ENCODE peak calls at places on chromosomes 3 and 15, in nine cellular contexts. One of them, this sample, is unnamed.

GRCh38 chr3:14988988-14989394 is 41.6 kb downstream of the NR2C2 start:
- DNase-seq in SW480: peak
- DNase-seq in Calu3: no peak
- DNase-seq in activated gamma-delta T cell treated with anti-CD3 and anti-CD28 coated beads, Interleukin-2, amount 50 U/mL, for 16 hours: no peak
- DNase-seq in stimulated activated CD8-positive, alpha-beta memory T cell treated with anti-CD3 and anti-CD28 coated beads, Interleukin-12 subunit alpha, Interleukin-12 subunit beta, amount 100 ng/mL, for 4 hours: no peak
- DNase-seq in substantia nigra: no peak
- DNase-seq in NCI-H1930: no peak
- DNase-seq in 8988T: peak
- DNase-seq in activated T-helper 1 cell treated with anti-CD3 and anti-CD28 coated beads, Interleukin-12 subunit alpha, Interleukin-12 subunit beta, Interleukin-2, Interleukin-4 antibody, amounts not matched to agents 30 ng/mL and 10 ng/mL and 1 ng/mL, durations not matched to agents 14 hours and 24 hours and 36 hours: peak
- DNase-seq in this sample: no peak

GRCh38 chr15:51144021-51144532 is 49.4 kb upstream of the TNFAIP8L3 start:
- DNase-seq in Calu3: no peak
- DNase-seq in substantia nigra: no peak
- DNase-seq in activated T-helper 1 cell treated with anti-CD3 and anti-CD28 coated beads, Interleukin-12 subunit alpha, Interleukin-12 subunit beta, Interleukin-2, Interleukin-4 antibody, amounts not matched to agents 30 ng/mL and 10 ng/mL and 1 ng/mL, durations not matched to agents 14 hours and 24 hours and 36 hours: no peak
- DNase-seq in NCI-H1930: no peak
- DNase-seq in 8988T: no peak
- DNase-seq in stimulated activated CD8-positive, alpha-beta memory T cell treated with anti-CD3 and anti-CD28 coated beads, Interleukin-12 subunit alpha, Interleukin-12 subunit beta, amount 100 ng/mL, for 4 hours: no peak
- DNase-seq in activated gamma-delta T cell treated with anti-CD3 and anti-CD28 coated beads, Interleukin-2, amount 50 U/mL, for 16 hours: no peak
- DNase-seq in SW480: no peak
- DNase-seq in this sample: no peak

GRCh38 chr3:32733631-32734229 is 48.7 kb downstream of the CNOT10 start:
- DNase-seq in activated T-helper 1 cell treated with anti-CD3 and anti-CD28 coated beads, Interleukin-12 subunit alpha, Interleukin-12 subunit beta, Interleukin-2, Interleukin-4 antibody, amounts not matched to agents 30 ng/mL and 10 ng/mL and 1 ng/mL, durations not matched to agents 14 hours and 24 hours and 36 hours: no peak
- DNase-seq in Calu3: no peak
- DNase-seq in stimulated activated CD8-positive, alpha-beta memory T cell treated with anti-CD3 and anti-CD28 coated beads, Interleukin-12 subunit alpha, Interleukin-12 subunit beta, amount 100 ng/mL, for 4 hours: no peak
- DNase-seq in substantia nigra: no peak
- DNase-seq in SW480: peak
- DNase-seq in NCI-H1930: no peak
- DNase-seq in 8988T: peak
- DNase-seq in activated gamma-delta T cell treated with anti-CD3 and anti-CD28 coated beads, Interleukin-2, amount 50 U/mL, for 16 hours: no peak
- DNase-seq in this sample: no peak

GRCh38 chr3:196164576-196164975 is 46.6 kb downstream of the ZDHHC19 start:
- DNase-seq in SW480: no peak
- DNase-seq in substantia nigra: no peak
- DNase-seq in Calu3: no peak
- DNase-seq in 8988T: no peak
- DNase-seq in activated gamma-delta T cell treated with anti-CD3 and anti-CD28 coated beads, Interleukin-2, amount 50 U/mL, for 16 hours: no peak
- DNase-seq in NCI-H1930: no peak
- DNase-seq in activated T-helper 1 cell treated with anti-CD3 and anti-CD28 coated beads, Interleukin-12 subunit alpha, Interleukin-12 subunit beta, Interleukin-2, Interleukin-4 antibody, amounts not matched to agents 30 ng/mL and 10 ng/mL and 1 ng/mL, durations not matched to agents 14 hours and 24 hours and 36 hours: no peak
- DNase-seq in stimulated activated CD8-positive, alpha-beta memory T cell treated with anti-CD3 and anti-CD28 coated beads, Interleukin-12 subunit alpha, Interleukin-12 subunit beta, amount 100 ng/mL, for 4 hours: no peak
- DNase-seq in this sample: no peak

GRCh38 chr15:28961391-28961790 is 75.6 kb downstream of the APBA2 start:
- DNase-seq in activated gamma-delta T cell treated with anti-CD3 and anti-CD28 coated beads, Interleukin-2, amount 50 U/mL, for 16 hours: no peak
- DNase-seq in Calu3: no peak
- DNase-seq in NCI-H1930: no peak
- DNase-seq in stimulated activated CD8-positive, alpha-beta memory T cell treated with anti-CD3 and anti-CD28 coated beads, Interleukin-12 subunit alpha, Interleukin-12 subunit beta, amount 100 ng/mL, for 4 hours: no peak
- DNase-seq in substantia nigra: no peak
- DNase-seq in 8988T: no peak
- DNase-seq in activated T-helper 1 cell treated with anti-CD3 and anti-CD28 coated beads, Interleukin-12 subunit alpha, Interleukin-12 subunit beta, Interleukin-2, Interleukin-4 antibody, amounts not matched to agents 30 ng/mL and 10 ng/mL and 1 ng/mL, durations not matched to agents 14 hours and 24 hours and 36 hours: no peak
- DNase-seq in SW480: no peak
- DNase-seq in this sample: no peak

GRCh38 chr3:36932979-36933378 is 11.9 kb downstream of the TRANK1 start:
- DNase-seq in Calu3: no peak
- DNase-seq in NCI-H1930: no peak
- DNase-seq in stimulated activated CD8-positive, alpha-beta memory T cell treated with anti-CD3 and anti-CD28 coated beads, Interleukin-12 subunit alpha, Interleukin-12 subunit beta, amount 100 ng/mL, for 4 hours: no peak
- DNase-seq in activated T-helper 1 cell treated with anti-CD3 and anti-CD28 coated beads, Interleukin-12 subunit alpha, Interleukin-12 subunit beta, Interleukin-2, Interleukin-4 antibody, amounts not matched to agents 30 ng/mL and 10 ng/mL and 1 ng/mL, durations not matched to agents 14 hours and 24 hours and 36 hours: no peak
- DNase-seq in activated gamma-delta T cell treated with anti-CD3 and anti-CD28 coated beads, Interleukin-2, amount 50 U/mL, for 16 hours: no peak
- DNase-seq in SW480: no peak
- DNase-seq in substantia nigra: no peak
- DNase-seq in 8988T: no peak
- DNase-seq in this sample: no peak

GRCh38 chr15:51849866-51850265 is 20.4 kb downstream of the TMOD3 start:
- DNase-seq in SW480: no peak
- DNase-seq in NCI-H1930: no peak
- DNase-seq in substantia nigra: no peak
- DNase-seq in activated gamma-delta T cell treated with anti-CD3 and anti-CD28 coated beads, Interleukin-2, amount 50 U/mL, for 16 hours: no peak
- DNase-seq in stimulated activated CD8-positive, alpha-beta memory T cell treated with anti-CD3 and anti-CD28 coated beads, Interleukin-12 subunit alpha, Interleukin-12 subunit beta, amount 100 ng/mL, for 4 hours: no peak
- DNase-seq in 8988T: no peak
- DNase-seq in activated T-helper 1 cell treated with anti-CD3 and anti-CD28 coated beads, Interleukin-12 subunit alpha, Interleukin-12 subunit beta, Interleukin-2, Interleukin-4 antibody, amounts not matched to agents 30 ng/mL and 10 ng/mL and 1 ng/mL, durations not matched to agents 14 hours and 24 hours and 36 hours: no peak
- DNase-seq in Calu3: no peak
- DNase-seq in this sample: no peak

GRCh38 chr3:182258538-182259177 is 534.6 kb upstream of the ATP11B start:
- DNase-seq in SW480: peak
- DNase-seq in substantia nigra: peak
- DNase-seq in Calu3: peak
- DNase-seq in 8988T: no peak
- DNase-seq in NCI-H1930: no peak
- DNase-seq in activated T-helper 1 cell treated with anti-CD3 and anti-CD28 coated beads, Interleukin-12 subunit alpha, Interleukin-12 subunit beta, Interleukin-2, Interleukin-4 antibody, amounts not matched to agents 30 ng/mL and 10 ng/mL and 1 ng/mL, durations not matched to agents 14 hours and 24 hours and 36 hours: no peak
- DNase-seq in stimulated activated CD8-positive, alpha-beta memory T cell treated with anti-CD3 and anti-CD28 coated beads, Interleukin-12 subunit alpha, Interleukin-12 subunit beta, amount 100 ng/mL, for 4 hours: no peak
- DNase-seq in activated gamma-delta T cell treated with anti-CD3 and anti-CD28 coated beads, Interleukin-2, amount 50 U/mL, for 16 hours: no peak
- DNase-seq in this sample: no peak

GRCh38 chr3:50192689-50193141 is 1.3 kb downstream of the GNAT1 start:
- DNase-seq in Calu3: peak
- DNase-seq in activated T-helper 1 cell treated with anti-CD3 and anti-CD28 coated beads, Interleukin-12 subunit alpha, Interleukin-12 subunit beta, Interleukin-2, Interleukin-4 antibody, amounts not matched to agents 30 ng/mL and 10 ng/mL and 1 ng/mL, durations not matched to agents 14 hours and 24 hours and 36 hours: peak
- DNase-seq in NCI-H1930: peak
- DNase-seq in stimulated activated CD8-positive, alpha-beta memory T cell treated with anti-CD3 and anti-CD28 coated beads, Interleukin-12 subunit alpha, Interleukin-12 subunit beta, amount 100 ng/mL, for 4 hours: peak
- DNase-seq in SW480: peak
- DNase-seq in 8988T: peak
- DNase-seq in substantia nigra: no peak
- DNase-seq in activated gamma-delta T cell treated with anti-CD3 and anti-CD28 coated beads, Interleukin-2, amount 50 U/mL, for 16 hours: peak
- DNase-seq in this sample: no peak

GRCh38 chr3:114746502-114746901 is 400.6 kb downstream of the ZBTB20 start:
- DNase-seq in NCI-H1930: no peak
- DNase-seq in 8988T: no peak
- DNase-seq in substantia nigra: no peak
- DNase-seq in activated gamma-delta T cell treated with anti-CD3 and anti-CD28 coated beads, Interleukin-2, amount 50 U/mL, for 16 hours: no peak
- DNase-seq in Calu3: no peak
- DNase-seq in activated T-helper 1 cell treated with anti-CD3 and anti-CD28 coated beads, Interleukin-12 subunit alpha, Interleukin-12 subunit beta, Interleukin-2, Interleukin-4 antibody, amounts not matched to agents 30 ng/mL and 10 ng/mL and 1 ng/mL, durations not matched to agents 14 hours and 24 hours and 36 hours: no peak
- DNase-seq in SW480: no peak
- DNase-seq in stimulated activated CD8-positive, alpha-beta memory T cell treated with anti-CD3 and anti-CD28 coated beads, Interleukin-12 subunit alpha, Interleukin-12 subunit beta, amount 100 ng/mL, for 4 hours: no peak
- DNase-seq in this sample: no peak

GRCh38 chr3:176951144-176951543 is 246.1 kb downstream of the TBL1XR1 start:
- DNase-seq in activated gamma-delta T cell treated with anti-CD3 and anti-CD28 coated beads, Interleukin-2, amount 50 U/mL, for 16 hours: no peak
- DNase-seq in NCI-H1930: no peak
- DNase-seq in activated T-helper 1 cell treated with anti-CD3 and anti-CD28 coated beads, Interleukin-12 subunit alpha, Interleukin-12 subunit beta, Interleukin-2, Interleukin-4 antibody, amounts not matched to agents 30 ng/mL and 10 ng/mL and 1 ng/mL, durations not matched to agents 14 hours and 24 hours and 36 hours: no peak
- DNase-seq in Calu3: no peak
- DNase-seq in stimulated activated CD8-positive, alpha-beta memory T cell treated with anti-CD3 and anti-CD28 coated beads, Interleukin-12 subunit alpha, Interleukin-12 subunit beta, amount 100 ng/mL, for 4 hours: no peak
- DNase-seq in 8988T: peak
- DNase-seq in substantia nigra: no peak
- DNase-seq in SW480: no peak
- DNase-seq in this sample: no peak

GRCh38 chr3:47577583-47578118 is 1.0 kb downstream of the CSPG5 start:
- DNase-seq in substantia nigra: no peak
- DNase-seq in 8988T: peak
- DNase-seq in stimulated activated CD8-positive, alpha-beta memory T cell treated with anti-CD3 and anti-CD28 coated beads, Interleukin-12 subunit alpha, Interleukin-12 subunit beta, amount 100 ng/mL, for 4 hours: no peak
- DNase-seq in NCI-H1930: no peak
- DNase-seq in activated T-helper 1 cell treated with anti-CD3 and anti-CD28 coated beads, Interleukin-12 subunit alpha, Interleukin-12 subunit beta, Interleukin-2, Interleukin-4 antibody, amounts not matched to agents 30 ng/mL and 10 ng/mL and 1 ng/mL, durations not matched to agents 14 hours and 24 hours and 36 hours: no peak
- DNase-seq in Calu3: no peak
- DNase-seq in SW480: no peak
- DNase-seq in activated gamma-delta T cell treated with anti-CD3 and anti-CD28 coated beads, Interleukin-2, amount 50 U/mL, for 16 hours: no peak
- DNase-seq in this sample: no peak

GRCh38 chr15:84810073-84810840 is 6.9 kb upstream of the ALPK3 start:
- DNase-seq in 8988T: no peak
- DNase-seq in activated gamma-delta T cell treated with anti-CD3 and anti-CD28 coated beads, Interleukin-2, amount 50 U/mL, for 16 hours: no peak
- DNase-seq in Calu3: no peak
- DNase-seq in substantia nigra: no peak
- DNase-seq in NCI-H1930: no peak
- DNase-seq in stimulated activated CD8-positive, alpha-beta memory T cell treated with anti-CD3 and anti-CD28 coated beads, Interleukin-12 subunit alpha, Interleukin-12 subunit beta, amount 100 ng/mL, for 4 hours: no peak
- DNase-seq in activated T-helper 1 cell treated with anti-CD3 and anti-CD28 coated beads, Interleukin-12 subunit alpha, Interleukin-12 subunit beta, Interleukin-2, Interleukin-4 antibody, amounts not matched to agents 30 ng/mL and 10 ng/mL and 1 ng/mL, durations not matched to agents 14 hours and 24 hours and 36 hours: no peak
- DNase-seq in SW480: no peak
- DNase-seq in this sample: no peak

GRCh38 chr15:49361370-49361769 is 61.7 kb upstream of the FGF7 start:
- DNase-seq in substantia nigra: no peak
- DNase-seq in stimulated activated CD8-positive, alpha-beta memory T cell treated with anti-CD3 and anti-CD28 coated beads, Interleukin-12 subunit alpha, Interleukin-12 subunit beta, amount 100 ng/mL, for 4 hours: no peak
- DNase-seq in NCI-H1930: no peak
- DNase-seq in SW480: no peak
- DNase-seq in activated gamma-delta T cell treated with anti-CD3 and anti-CD28 coated beads, Interleukin-2, amount 50 U/mL, for 16 hours: no peak
- DNase-seq in Calu3: no peak
- DNase-seq in activated T-helper 1 cell treated with anti-CD3 and anti-CD28 coated beads, Interleukin-12 subunit alpha, Interleukin-12 subunit beta, Interleukin-2, Interleukin-4 antibody, amounts not matched to agents 30 ng/mL and 10 ng/mL and 1 ng/mL, durations not matched to agents 14 hours and 24 hours and 36 hours: no peak
- DNase-seq in 8988T: no peak
- DNase-seq in this sample: no peak

GRCh38 chr15:42591238-42591936 is 16.0 kb downstream of the STARD9 start:
- DNase-seq in activated gamma-delta T cell treated with anti-CD3 and anti-CD28 coated beads, Interleukin-2, amount 50 U/mL, for 16 hours: no peak
- DNase-seq in SW480: peak
- DNase-seq in substantia nigra: no peak
- DNase-seq in NCI-H1930: no peak
- DNase-seq in activated T-helper 1 cell treated with anti-CD3 and anti-CD28 coated beads, Interleukin-12 subunit alpha, Interleukin-12 subunit beta, Interleukin-2, Interleukin-4 antibody, amounts not matched to agents 30 ng/mL and 10 ng/mL and 1 ng/mL, durations not matched to agents 14 hours and 24 hours and 36 hours: no peak
- DNase-seq in Calu3: no peak
- DNase-seq in stimulated activated CD8-positive, alpha-beta memory T cell treated with anti-CD3 and anti-CD28 coated beads, Interleukin-12 subunit alpha, Interleukin-12 subunit beta, amount 100 ng/mL, for 4 hours: no peak
- DNase-seq in 8988T: no peak
- DNase-seq in this sample: no peak

GRCh38 chr3:45143673-45144670 is 2.2 kb downstream of the CDCP1 start:
- DNase-seq in stimulated activated CD8-positive, alpha-beta memory T cell treated with anti-CD3 and anti-CD28 coated beads, Interleukin-12 subunit alpha, Interleukin-12 subunit beta, amount 100 ng/mL, for 4 hours: no peak
- DNase-seq in NCI-H1930: no peak
- DNase-seq in activated T-helper 1 cell treated with anti-CD3 and anti-CD28 coated beads, Interleukin-12 subunit alpha, Interleukin-12 subunit beta, Interleukin-2, Interleukin-4 antibody, amounts not matched to agents 30 ng/mL and 10 ng/mL and 1 ng/mL, durations not matched to agents 14 hours and 24 hours and 36 hours: no peak
- DNase-seq in Calu3: no peak
- DNase-seq in 8988T: no peak
- DNase-seq in SW480: no peak
- DNase-seq in substantia nigra: no peak
- DNase-seq in activated gamma-delta T cell treated with anti-CD3 and anti-CD28 coated beads, Interleukin-2, amount 50 U/mL, for 16 hours: no peak
- DNase-seq in this sample: peak

GRCh38 chr15:61133361-61133760 is 95.7 kb downstream of the RORA start:
- DNase-seq in substantia nigra: no peak
- DNase-seq in activated T-helper 1 cell treated with anti-CD3 and anti-CD28 coated beads, Interleukin-12 subunit alpha, Interleukin-12 subunit beta, Interleukin-2, Interleukin-4 antibody, amounts not matched to agents 30 ng/mL and 10 ng/mL and 1 ng/mL, durations not matched to agents 14 hours and 24 hours and 36 hours: no peak
- DNase-seq in NCI-H1930: no peak
- DNase-seq in SW480: no peak
- DNase-seq in 8988T: no peak
- DNase-seq in activated gamma-delta T cell treated with anti-CD3 and anti-CD28 coated beads, Interleukin-2, amount 50 U/mL, for 16 hours: no peak
- DNase-seq in Calu3: no peak
- DNase-seq in stimulated activated CD8-positive, alpha-beta memory T cell treated with anti-CD3 and anti-CD28 coated beads, Interleukin-12 subunit alpha, Interleukin-12 subunit beta, amount 100 ng/mL, for 4 hours: no peak
- DNase-seq in this sample: no peak

GRCh38 chr15:74616020-74616939 is 644 bp downstream of the CLK3 start:
- DNase-seq in SW480: no peak
- DNase-seq in NCI-H1930: no peak
- DNase-seq in stimulated activated CD8-positive, alpha-beta memory T cell treated with anti-CD3 and anti-CD28 coated beads, Interleukin-12 subunit alpha, Interleukin-12 subunit beta, amount 100 ng/mL, for 4 hours: peak
- DNase-seq in activated T-helper 1 cell treated with anti-CD3 and anti-CD28 coated beads, Interleukin-12 subunit alpha, Interleukin-12 subunit beta, Interleukin-2, Interleukin-4 antibody, amounts not matched to agents 30 ng/mL and 10 ng/mL and 1 ng/mL, durations not matched to agents 14 hours and 24 hours and 36 hours: peak
- DNase-seq in activated gamma-delta T cell treated with anti-CD3 and anti-CD28 coated beads, Interleukin-2, amount 50 U/mL, for 16 hours: peak
- DNase-seq in 8988T: peak
- DNase-seq in Calu3: peak
- DNase-seq in substantia nigra: peak
- DNase-seq in this sample: peak

GRCh38 chr3:49171775-49172500 is 540 bp downstream of the KLHDC8B start:
- DNase-seq in activated gamma-delta T cell treated with anti-CD3 and anti-CD28 coated beads, Interleukin-2, amount 50 U/mL, for 16 hours: no peak
- DNase-seq in NCI-H1930: no peak
- DNase-seq in substantia nigra: no peak
- DNase-seq in stimulated activated CD8-positive, alpha-beta memory T cell treated with anti-CD3 and anti-CD28 coated beads, Interleukin-12 subunit alpha, Interleukin-12 subunit beta, amount 100 ng/mL, for 4 hours: no peak
- DNase-seq in 8988T: no peak
- DNase-seq in activated T-helper 1 cell treated with anti-CD3 and anti-CD28 coated beads, Interleukin-12 subunit alpha, Interleukin-12 subunit beta, Interleukin-2, Interleukin-4 antibody, amounts not matched to agents 30 ng/mL and 10 ng/mL and 1 ng/mL, durations not matched to agents 14 hours and 24 hours and 36 hours: no peak
- DNase-seq in SW480: no peak
- DNase-seq in Calu3: no peak
- DNase-seq in this sample: no peak

GRCh38 chr3:32391643-32392529 is at the start of gene CMTM7:
- DNase-seq in NCI-H1930: peak
- DNase-seq in SW480: peak
- DNase-seq in substantia nigra: no peak
- DNase-seq in stimulated activated CD8-positive, alpha-beta memory T cell treated with anti-CD3 and anti-CD28 coated beads, Interleukin-12 subunit alpha, Interleukin-12 subunit beta, amount 100 ng/mL, for 4 hours: peak
- DNase-seq in activated gamma-delta T cell treated with anti-CD3 and anti-CD28 coated beads, Interleukin-2, amount 50 U/mL, for 16 hours: peak
- DNase-seq in Calu3: peak
- DNase-seq in 8988T: peak
- DNase-seq in activated T-helper 1 cell treated with anti-CD3 and anti-CD28 coated beads, Interleukin-12 subunit alpha, Interleukin-12 subunit beta, Interleukin-2, Interleukin-4 antibody, amounts not matched to agents 30 ng/mL and 10 ng/mL and 1 ng/mL, durations not matched to agents 14 hours and 24 hours and 36 hours: peak
- DNase-seq in this sample: no peak

GRCh38 chr3:29560031-29560430 is 279.2 kb downstream of the RBMS3 start:
- DNase-seq in 8988T: no peak
- DNase-seq in activated T-helper 1 cell treated with anti-CD3 and anti-CD28 coated beads, Interleukin-12 subunit alpha, Interleukin-12 subunit beta, Interleukin-2, Interleukin-4 antibody, amounts not matched to agents 30 ng/mL and 10 ng/mL and 1 ng/mL, durations not matched to agents 14 hours and 24 hours and 36 hours: no peak
- DNase-seq in Calu3: no peak
- DNase-seq in activated gamma-delta T cell treated with anti-CD3 and anti-CD28 coated beads, Interleukin-2, amount 50 U/mL, for 16 hours: no peak
- DNase-seq in stimulated activated CD8-positive, alpha-beta memory T cell treated with anti-CD3 and anti-CD28 coated beads, Interleukin-12 subunit alpha, Interleukin-12 subunit beta, amount 100 ng/mL, for 4 hours: no peak
- DNase-seq in NCI-H1930: no peak
- DNase-seq in substantia nigra: no peak
- DNase-seq in SW480: no peak
- DNase-seq in this sample: no peak

GRCh38 chr3:49339593-49339946 is 283 bp downstream of the USP4 start:
- DNase-seq in activated T-helper 1 cell treated with anti-CD3 and anti-CD28 coated beads, Interleukin-12 subunit alpha, Interleukin-12 subunit beta, Interleukin-2, Interleukin-4 antibody, amounts not matched to agents 30 ng/mL and 10 ng/mL and 1 ng/mL, durations not matched to agents 14 hours and 24 hours and 36 hours: no peak
- DNase-seq in stimulated activated CD8-positive, alpha-beta memory T cell treated with anti-CD3 and anti-CD28 coated beads, Interleukin-12 subunit alpha, Interleukin-12 subunit beta, amount 100 ng/mL, for 4 hours: peak
- DNase-seq in substantia nigra: peak
- DNase-seq in 8988T: no peak
- DNase-seq in activated gamma-delta T cell treated with anti-CD3 and anti-CD28 coated beads, Interleukin-2, amount 50 U/mL, for 16 hours: no peak
- DNase-seq in NCI-H1930: no peak
- DNase-seq in SW480: no peak
- DNase-seq in Calu3: peak
- DNase-seq in this sample: no peak

GRCh38 chr15:43529587-43530345 is 12.4 kb downstream of the MAP1A start:
- DNase-seq in SW480: no peak
- DNase-seq in activated T-helper 1 cell treated with anti-CD3 and anti-CD28 coated beads, Interleukin-12 subunit alpha, Interleukin-12 subunit beta, Interleukin-2, Interleukin-4 antibody, amounts not matched to agents 30 ng/mL and 10 ng/mL and 1 ng/mL, durations not matched to agents 14 hours and 24 hours and 36 hours: no peak
- DNase-seq in substantia nigra: no peak
- DNase-seq in stimulated activated CD8-positive, alpha-beta memory T cell treated with anti-CD3 and anti-CD28 coated beads, Interleukin-12 subunit alpha, Interleukin-12 subunit beta, amount 100 ng/mL, for 4 hours: no peak
- DNase-seq in Calu3: no peak
- DNase-seq in 8988T: no peak
- DNase-seq in activated gamma-delta T cell treated with anti-CD3 and anti-CD28 coated beads, Interleukin-2, amount 50 U/mL, for 16 hours: no peak
- DNase-seq in NCI-H1930: no peak
- DNase-seq in this sample: no peak

GRCh38 chr15:73941044-73941443 is 14.8 kb downstream of the LOXL1 start:
- DNase-seq in substantia nigra: no peak
- DNase-seq in 8988T: peak
- DNase-seq in stimulated activated CD8-positive, alpha-beta memory T cell treated with anti-CD3 and anti-CD28 coated beads, Interleukin-12 subunit alpha, Interleukin-12 subunit beta, amount 100 ng/mL, for 4 hours: no peak
- DNase-seq in NCI-H1930: no peak
- DNase-seq in Calu3: no peak
- DNase-seq in activated T-helper 1 cell treated with anti-CD3 and anti-CD28 coated beads, Interleukin-12 subunit alpha, Interleukin-12 subunit beta, Interleukin-2, Interleukin-4 antibody, amounts not matched to agents 30 ng/mL and 10 ng/mL and 1 ng/mL, durations not matched to agents 14 hours and 24 hours and 36 hours: no peak
- DNase-seq in SW480: no peak
- DNase-seq in activated gamma-delta T cell treated with anti-CD3 and anti-CD28 coated beads, Interleukin-2, amount 50 U/mL, for 16 hours: no peak
- DNase-seq in this sample: no peak

GRCh38 chr3:10706156-10707088 is 109.6 kb upstream of the SLC6A11 start:
- DNase-seq in 8988T: peak
- DNase-seq in activated gamma-delta T cell treated with anti-CD3 and anti-CD28 coated beads, Interleukin-2, amount 50 U/mL, for 16 hours: no peak
- DNase-seq in stimulated activated CD8-positive, alpha-beta memory T cell treated with anti-CD3 and anti-CD28 coated beads, Interleukin-12 subunit alpha, Interleukin-12 subunit beta, amount 100 ng/mL, for 4 hours: no peak
- DNase-seq in Calu3: no peak
- DNase-seq in substantia nigra: no peak
- DNase-seq in activated T-helper 1 cell treated with anti-CD3 and anti-CD28 coated beads, Interleukin-12 subunit alpha, Interleukin-12 subunit beta, Interleukin-2, Interleukin-4 antibody, amounts not matched to agents 30 ng/mL and 10 ng/mL and 1 ng/mL, durations not matched to agents 14 hours and 24 hours and 36 hours: no peak
- DNase-seq in NCI-H1930: no peak
- DNase-seq in SW480: no peak
- DNase-seq in this sample: no peak

GRCh38 chr15:40949756-40950207 is 3.5 kb upstream of the CHAC1 start:
- DNase-seq in activated gamma-delta T cell treated with anti-CD3 and anti-CD28 coated beads, Interleukin-2, amount 50 U/mL, for 16 hours: no peak
- DNase-seq in substantia nigra: no peak
- DNase-seq in stimulated activated CD8-positive, alpha-beta memory T cell treated with anti-CD3 and anti-CD28 coated beads, Interleukin-12 subunit alpha, Interleukin-12 subunit beta, amount 100 ng/mL, for 4 hours: no peak
- DNase-seq in activated T-helper 1 cell treated with anti-CD3 and anti-CD28 coated beads, Interleukin-12 subunit alpha, Interleukin-12 subunit beta, Interleukin-2, Interleukin-4 antibody, amounts not matched to agents 30 ng/mL and 10 ng/mL and 1 ng/mL, durations not matched to agents 14 hours and 24 hours and 36 hours: no peak
- DNase-seq in 8988T: no peak
- DNase-seq in Calu3: no peak
- DNase-seq in NCI-H1930: no peak
- DNase-seq in SW480: no peak
- DNase-seq in this sample: no peak

GRCh38 chr3:73351423-73352071 is 273.2 kb downstream of the PDZRN3 start:
- DNase-seq in activated gamma-delta T cell treated with anti-CD3 and anti-CD28 coated beads, Interleukin-2, amount 50 U/mL, for 16 hours: no peak
- DNase-seq in SW480: no peak
- DNase-seq in NCI-H1930: no peak
- DNase-seq in Calu3: no peak
- DNase-seq in 8988T: no peak
- DNase-seq in stimulated activated CD8-positive, alpha-beta memory T cell treated with anti-CD3 and anti-CD28 coated beads, Interleukin-12 subunit alpha, Interleukin-12 subunit beta, amount 100 ng/mL, for 4 hours: no peak
- DNase-seq in activated T-helper 1 cell treated with anti-CD3 and anti-CD28 coated beads, Interleukin-12 subunit alpha, Interleukin-12 subunit beta, Interleukin-2, Interleukin-4 antibody, amounts not matched to agents 30 ng/mL and 10 ng/mL and 1 ng/mL, durations not matched to agents 14 hours and 24 hours and 36 hours: no peak
- DNase-seq in substantia nigra: no peak
- DNase-seq in this sample: no peak

GRCh38 chr15:79849789-79850188 is 47.0 kb downstream of the MTHFS start:
- DNase-seq in activated T-helper 1 cell treated with anti-CD3 and anti-CD28 coated beads, Interleukin-12 subunit alpha, Interleukin-12 subunit beta, Interleukin-2, Interleukin-4 antibody, amounts not matched to agents 30 ng/mL and 10 ng/mL and 1 ng/mL, durations not matched to agents 14 hours and 24 hours and 36 hours: no peak
- DNase-seq in activated gamma-delta T cell treated with anti-CD3 and anti-CD28 coated beads, Interleukin-2, amount 50 U/mL, for 16 hours: no peak
- DNase-seq in substantia nigra: no peak
- DNase-seq in stimulated activated CD8-positive, alpha-beta memory T cell treated with anti-CD3 and anti-CD28 coated beads, Interleukin-12 subunit alpha, Interleukin-12 subunit beta, amount 100 ng/mL, for 4 hours: no peak
- DNase-seq in SW480: no peak
- DNase-seq in NCI-H1930: no peak
- DNase-seq in 8988T: no peak
- DNase-seq in Calu3: peak
- DNase-seq in this sample: no peak

This sample was measured in NCI-H1048.